ENCODE peak calls at places on chromosomes 11 and 22, in ten cellular contexts. V is activated CD4-positive, alpha-beta T cell treated with anti-CD3 and anti-CD28 coated beads, Interleukin-2, amount 10 ng/mL, durations not matched to agents 24 days and 14 days; F is stimulated activated CD4-positive, alpha-beta T cell treated with anti-CD3 and anti-CD28 coated beads, Interleukin-12 subunit alpha, Interleukin-12 subunit beta, amount 100 ng/mL, for 48 hours; J is left lobe of liver; P is NCI-H1092 treated with DMSO at 0.1 percent for 48 hours; T is Calu3; E is left ventricle myocardium inferior; G is iris pigment epithelial cell; D is NCI-H82; H is kidney tubule cell. I is an unnamed sample.

GRCh38 chr11:7667460-7667859 is 5.8 kb downstream of the CYB5R2 start:
- DNase-seq in V (peak; percentile 48), F (no peak), J (no peak), P (no peak), T (no peak), E (no peak), G (peak; percentile 51), D (peak; percentile 46), H (no peak), I (no peak)

GRCh38 chr11:113505541-113506375 is 30.6 kb upstream of the DRD2 start:
- DNase-seq in V (no peak), F (no peak), J (no peak), P (no peak), T (peak; percentile 60), E (no peak), G (peak; percentile 14), D (peak; percentile 37), H (peak; percentile 95), I (no peak)

GRCh38 chr11:110903830-110904229 is 191.6 kb upstream of the ARHGAP20 start:
- DNase-seq in V (no peak), F (no peak), J (no peak), P (peak; percentile 86), T (no peak), E (no peak), G (peak; percentile 59), D (peak; percentile 40), H (no peak), I (no peak)

GRCh38 chr11:84437129-84438123 is 1151.3 kb upstream of the CCDC90B start:
- DNase-seq in V (no peak), F (no peak), J (no peak), P (peak; percentile 16), T (peak; percentile 39), E (no peak), G (no peak), D (peak; percentile 11), H (peak; percentile 44), I (no peak)

GRCh38 chr22:23137905-23138520 is 3.8 kb downstream of the RSPH14 start:
- DNase-seq in V (peak; percentile 87), F (peak; percentile 28), J (no peak), P (no peak), T (no peak), E (no peak), G (no peak), D (no peak), H (peak; percentile 30), I (peak; percentile 24)

GRCh38 chr11:66420671-66421476 is at the start of gene NPAS4:
- DNase-seq in V (no peak), F (no peak), J (no peak), P (peak; percentile 90), T (no peak), E (no peak), G (no peak), D (peak; percentile 81), H (no peak), I (no peak)

GRCh38 chr11:28636566-28636965 is 528.4 kb downstream of the METTL15 start:
- DNase-seq in V (no peak), F (no peak), J (no peak), P (no peak), T (no peak), E (no peak), G (no peak), D (no peak), H (no peak), I (no peak)

GRCh38 chr11:69944146-69944795 is 125.1 kb upstream of the FGF3 start:
- DNase-seq in V (no peak), F (no peak), J (no peak), P (no peak), T (no peak), E (peak; percentile 5), G (no peak), D (no peak), H (no peak), I (no peak)

GRCh38 chr11:64802370-64803162 is 448 bp downstream of the MAP4K2 start:
- DNase-seq in V (no peak), F (peak; percentile 14), J (peak; percentile 66), P (no peak), T (no peak), E (peak; percentile 51), G (no peak), D (no peak), H (no peak), I (no peak)

GRCh38 chr22:17077255-17077654 is 7.5 kb upstream of the IL17RA start:
- DNase-seq in V (no peak), F (no peak), J (no peak), P (no peak), T (no peak), E (no peak), G (peak; percentile 82), D (no peak), H (peak; percentile 89), I (no peak)

GRCh38 chr22:16838073-16838472 is 12.9 kb upstream of the XKR3 start:
- DNase-seq in V (no peak), F (no peak), J (no peak), P (no peak), T (no peak), E (no peak), G (no peak), D (no peak), H (peak; percentile 12), I (no peak)

GRCh38 chr22:27996529-27996925 is 77.5 kb upstream of the PITPNB start:
- DNase-seq in V (no peak), F (no peak), J (no peak), P (no peak), T (no peak), E (no peak), G (no peak), D (no peak), H (no peak), I (no peak)

GRCh38 chr11:45678962-45679361 is 13.5 kb upstream of the CHST1 start:
- DNase-seq in V (no peak), F (no peak), J (no peak), P (no peak), T (no peak), E (no peak), G (no peak), D (peak; percentile 20), H (no peak), I (no peak)

GRCh38 chr11:45774786-45775185 is 30.2 kb upstream of the SLC35C1 start:
- DNase-seq in V (no peak), F (no peak), J (peak; percentile 35), P (no peak), T (no peak), E (no peak), G (no peak), D (no peak), H (no peak), I (no peak)

GRCh38 chr11:33930317-33931021 is 38.6 kb upstream of the LMO2 start:
- DNase-seq in V (no peak), F (no peak), J (no peak), P (no peak), T (no peak), E (peak; percentile 17), G (peak; percentile 83), D (peak; percentile 92), H (no peak), I (peak; percentile 93)

GRCh38 chr11:108929241-108929640 is 264.4 kb downstream of the DDX10 start:
- DNase-seq in V (no peak), F (no peak), J (no peak), P (no peak), T (no peak), E (no peak), G (peak; percentile 98), D (no peak), H (peak; percentile 93), I (peak; percentile 89)